ENCODE peak calls at places on chromosomes 4 and X, in five cellular contexts. C is PC-3, L is SK-N-SH, T is MM.1S, W is OCI-LY7. U is an unnamed sample.

GRCh38 chr4:143399113-143399949 is 62.7 kb downstream of the GAB1 start:
- DNase-seq in L (peak; percentile 27), C (peak; percentile 75), W (peak; percentile 72), T (peak; percentile 48), U (peak; percentile 80)

GRCh38 chr4:10762541-10762940 is 78.0 kb upstream of the CLNK start:
- DNase-seq in C (peak; percentile 53), L (no peak), W (no peak), T (no peak), U (peak; percentile 7)

GRCh38 chrX:69503835-69504625 is at the start of gene NALF2:
- DNase-seq in W (peak; percentile 80), T (peak; percentile 64), C (peak; percentile 50), L (peak; percentile 86), U (peak; percentile 80)

GRCh38 chrX:115560978-115561604 is at the start of gene PLS3:
- DNase-seq in C (peak; percentile 78), W (no peak), T (peak; percentile 42), L (peak; percentile 85), U (peak; percentile 87)

GRCh38 chr4:159428975-159429692 is 326.3 kb downstream of the RAPGEF2 start:
- DNase-seq in W (no peak), T (no peak), C (no peak), L (no peak), U (no peak)

GRCh38 chr4:2036866-2037265 is 22.3 kb upstream of the NAT8L start:
- DNase-seq in T (no peak), L (no peak), C (no peak), W (peak; percentile 14), U (no peak)

GRCh38 chr4:118953276-118953675 is 64.6 kb downstream of the SYNPO2 start:
- DNase-seq in W (no peak), C (peak; percentile 25), T (no peak), L (no peak), U (no peak)

GRCh38 chr4:112130903-112131302 is 14.4 kb upstream of the FAM241A start:
- DNase-seq in W (no peak), L (no peak), C (no peak), T (no peak), U (peak; percentile 50)

GRCh38 chr4:90174622-90175023 is 47.4 kb downstream of the CCSER1 start:
- DNase-seq in L (no peak), T (peak; percentile 44), W (no peak), C (peak; percentile 90), U (peak; percentile 30)

GRCh38 chrX:13029341-13029740 is 15.1 kb downstream of the FAM9C start:
- DNase-seq in T (no peak), W (no peak), C (peak; percentile 80), L (no peak), U (no peak)

GRCh38 chr4:38930199-38930598 is 62.6 kb downstream of the FAM114A1 start:
- DNase-seq in T (no peak), W (no peak), C (no peak), L (peak; percentile 27), U (no peak)

GRCh38 chr4:107854326-107855030 is 29.7 kb downstream of the SGMS2 start:
- DNase-seq in L (no peak), C (peak; percentile 55), W (no peak), T (no peak), U (no peak)

GRCh38 chrX:48466696-48467095 is 3.4 kb downstream of the SLC38A5 start:
- DNase-seq in T (no peak), C (no peak), W (no peak), L (peak; percentile 41), U (peak; percentile 46)

GRCh38 chrX:300334-300733 is 18.3 kb downstream of the GTPBP6 start:
- DNase-seq in L (no peak), T (no peak), W (no peak), C (no peak), U (no peak)

GRCh38 chr4:1384675-1385372 is 21.4 kb downstream of the NKX1-1 start:
- DNase-seq in W (no peak), L (no peak), C (no peak), T (no peak), U (no peak)

GRCh38 chr4:149706942-149707341 is 108.7 kb downstream of the IQCM start:
- DNase-seq in L (no peak), T (no peak), W (no peak), C (no peak), U (no peak)

GRCh38 chr4:83413676-83414075 is 41.9 kb downstream of the HELQ start:
- DNase-seq in L (no peak), T (no peak), W (no peak), C (no peak), U (no peak)

GRCh38 chrX:43745938-43746721 is 90.0 kb downstream of the MAOA start:
- DNase-seq in C (no peak), L (no peak), W (no peak), T (no peak), U (no peak)

GRCh38 chr4:1898007-1898406 is 26.8 kb downstream of the NSD2 start:
- DNase-seq in C (no peak), L (no peak), W (no peak), T (no peak), U (no peak)

GRCh38 chr4:73705056-73705432 is 35.3 kb upstream of the CXCL8 start:
- DNase-seq in L (no peak), W (no peak), C (peak; percentile 92), T (no peak), U (peak; percentile 73)

GRCh38 chrX:109839694-109840358 is 106.8 kb upstream of the ACSL4 start:
- DNase-seq in L (no peak), C (no peak), T (no peak), W (no peak), U (peak; percentile 67)

GRCh38 chr4:159227984-159228383 is 125.1 kb downstream of the RAPGEF2 start:
- DNase-seq in T (no peak), L (peak; percentile 27), C (no peak), W (no peak), U (peak; percentile 59)

GRCh38 chrX:45851434-45851991 is 650.8 kb upstream of the DIPK2B start:
- DNase-seq in T (peak; percentile 58), L (peak; percentile 15), W (no peak), C (peak; percentile 74), U (peak; percentile 83)

GRCh38 chr4:87108142-87108546 is 112.3 kb downstream of the KLHL8 start:
- DNase-seq in C (peak; percentile 72), T (no peak), W (no peak), L (peak; percentile 37), U (no peak)

GRCh38 chr4:1644906-1645657 is 39.0 kb downstream of the FAM53A start:
- DNase-seq in C (no peak), L (peak; percentile 86), T (no peak), W (no peak), U (peak; percentile 47)

GRCh38 chr4:13984996-13985780 is 357.7 kb upstream of the BOD1L1 start:
- DNase-seq in W (no peak), L (no peak), T (no peak), C (no peak), U (no peak)

GRCh38 chr4:159460408-159460807 is 357.5 kb downstream of the RAPGEF2 start:
- DNase-seq in C (no peak), T (no peak), L (no peak), W (no peak), U (no peak)

GRCh38 chr4:139736661-139737060 is 71.0 kb downstream of the MGST2 start:
- DNase-seq in L (no peak), C (no peak), W (no peak), T (no peak), U (peak; percentile 25)

GRCh38 chr4:139736257-139736626 is 70.6 kb downstream of the MGST2 start:
- DNase-seq in L (no peak), W (no peak), C (no peak), T (no peak), U (peak; percentile 22)

GRCh38 chr4:139735381-139736256 is 70.0 kb downstream of the MGST2 start:
- DNase-seq in L (peak; percentile 94), W (no peak), T (no peak), C (no peak), U (peak; percentile 66)

GRCh38 chr4:139734201-139734874 is 68.7 kb downstream of the MGST2 start:
- DNase-seq in C (no peak), T (no peak), L (no peak), W (no peak), U (no peak)

GRCh38 chr4:139734875-139735380 is 69.3 kb downstream of the MGST2 start:
- DNase-seq in C (peak; percentile 51), T (peak; percentile 62), L (peak; percentile 97), W (peak; percentile 20), U (peak; percentile 91)
- H2AFZ ChIP-seq in C (peak overlapping the region; percentile 71), T (peak overlapping the region; percentile 89), L (peak overlapping the region; percentile 60), W (no peak overlapping the region), U (peak overlapping the region; percentile 90)

DNA sequence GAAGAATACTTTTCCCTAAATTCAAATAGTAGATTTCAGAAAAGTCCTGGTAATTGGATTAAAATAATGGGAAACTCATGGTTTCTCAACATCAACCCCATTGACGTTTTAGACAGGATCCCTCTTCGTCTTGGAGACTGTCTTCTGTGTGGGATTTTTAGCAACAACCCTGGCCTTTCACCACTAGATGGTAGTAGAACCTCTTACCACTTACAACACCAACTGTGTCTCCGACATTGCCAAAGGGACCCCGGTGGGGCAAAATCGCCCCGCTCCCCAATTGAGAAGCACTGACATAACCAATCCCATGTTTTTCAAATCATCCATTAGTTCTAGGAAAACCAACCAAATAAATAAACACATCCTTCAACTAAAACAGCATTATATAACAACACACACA is 16.9 kb upstream of the ANOS1 start:
- DNase-seq in T (no peak), C (peak; percentile 65), L (peak; percentile 47), W (peak; percentile 6), U (peak; percentile 59)
- TF ChIP-seq EZH2phosphoT487 in T (no peak), C (no peak), L (no peak), W (no peak), U (no peak)

GRCh38 chr4:105637409-105638258 is 70.9 kb downstream of the INTS12 start:
- DNase-seq in L (peak; percentile 4), C (no peak), T (peak; percentile 94), W (peak; percentile 79), U (no peak)
- H2AFZ ChIP-seq in L (no peak overlapping the region), C (no peak overlapping the region), T (peak overlapping the region; percentile 61), W (peak overlapping the region; percentile 96), U (no peak overlapping the region)

DNA sequence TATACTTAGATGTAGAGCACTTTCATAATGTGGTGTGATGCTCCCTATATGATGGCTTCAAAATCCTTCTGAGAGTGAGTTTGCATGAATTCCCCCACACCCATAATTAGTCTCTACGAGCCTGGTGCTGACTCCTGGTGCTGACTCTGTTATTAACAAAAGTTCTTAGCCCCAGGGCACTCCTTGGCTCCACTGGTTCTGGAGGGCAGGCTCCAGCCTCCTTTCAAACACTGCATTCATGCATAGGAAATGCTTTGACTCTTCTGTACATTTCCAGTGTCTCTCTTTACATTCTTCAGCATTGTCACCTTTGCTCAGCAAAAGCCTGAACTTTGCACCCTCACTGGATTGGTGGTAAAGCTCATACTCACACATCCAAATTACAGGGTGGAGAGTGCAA is 63.9 kb downstream of the LNX1 start:
- DNase-seq in L (no peak), C (no peak), T (no peak), W (no peak), U (no peak)
- TF ChIP-seq EZH2phosphoT487 in L (no peak), C (no peak), T (no peak), W (no peak), U (no peak)

GRCh38 chr4:185384877-185385465 is 10.8 kb downstream of the LRP2BP start:
- DNase-seq in L (no peak), T (no peak), W (no peak), C (no peak), U (peak; percentile 21)
- H2AFZ ChIP-seq in L (no peak overlapping the region), T (no peak overlapping the region), W (no peak overlapping the region), C (no peak overlapping the region), U (no peak overlapping the region)

U was measured in GM23338.